ENCODE peak calls at places on chromosome X, in nine cellular contexts. W, R, L, D, X, S, J, A and H are unnamed samples.

GRCh38 chrX:153909024-153909979 is 4.8 kb downstream of the AVPR2 start:
- DNase-seq in D (no peak), S (peak), L (no peak), A (no peak), R (no peak), X (no peak), J (no peak), W (peak), H (no peak)

GRCh38 chrX:69163936-69164741 is 1.1 kb downstream of the PJA1 start:
- DNase-seq in L (no peak), D (peak), A (peak), J (peak), W (no peak), X (peak), R (no peak), S (peak), H (peak)

GRCh38 chrX:30488092-30488491 is 89.5 kb downstream of the TASL start:
- DNase-seq in L (peak), J (no peak), A (no peak), X (no peak), D (no peak), R (no peak), W (peak), S (no peak), H (peak)

GRCh38 chrX:148928803-148929202 is 428.4 kb downstream of the AFF2 start:
- DNase-seq in X (no peak), W (no peak), J (no peak), R (peak), A (no peak), L (peak), S (no peak), D (no peak), H (peak)

GRCh38 chrX:129792586-129793291 is 13.0 kb downstream of the SASH3 start:
- DNase-seq in L (no peak), R (no peak), A (no peak), D (no peak), X (no peak), W (no peak), J (no peak), S (no peak), H (no peak)

GRCh38 chrX:35670894-35671293 is 127.2 kb upstream of the MAGEB16 start:
- DNase-seq in D (no peak), S (no peak), L (no peak), W (no peak), J (no peak), R (no peak), X (no peak), A (no peak), H (no peak)

GRCh38 chrX:40573763-40574162 is 7.0 kb upstream of the ATP6AP2 start:
- DNase-seq in J (peak), D (no peak), L (peak), S (peak), W (no peak), X (no peak), R (peak), A (no peak), H (peak)

GRCh38 chrX:46681849-46682248 is 77.1 kb downstream of the SLC9A7 start:
- DNase-seq in W (no peak), J (no peak), A (no peak), R (no peak), D (no peak), X (no peak), L (peak), S (no peak), H (no peak)

GRCh38 chrX:54492340-54492739 is 3.7 kb downstream of the FGD1 start:
- DNase-seq in A (peak), S (no peak), R (peak), W (no peak), J (no peak), L (peak), D (no peak), X (no peak), H (peak)

GRCh38 chrX:135384161-135384836 is 37.4 kb upstream of the SMIM10L2A start:
- DNase-seq in L (no peak), S (no peak), A (no peak), X (peak), D (no peak), W (no peak), R (no peak), J (no peak), H (no peak)

GRCh38 chrX:71166461-71166860 is 21.8 kb downstream of the NLGN3 start:
- DNase-seq in W (no peak), J (no peak), L (no peak), X (no peak), R (no peak), A (no peak), S (no peak), D (no peak), H (no peak)

GRCh38 chrX:141405878-141406492 is 163.7 kb upstream of the SPANXC start:
- DNase-seq in J (no peak), X (no peak), A (no peak), S (no peak), R (peak), L (peak), D (no peak), W (no peak), H (peak)

GRCh38 chrX:74458738-74459137 is 37.4 kb downstream of the SLC16A2 start:
- DNase-seq in X (no peak), W (no peak), R (peak), L (peak), J (no peak), S (no peak), D (no peak), A (no peak), H (peak)

GRCh38 chrX:137565318-137565904 is 516 bp upstream of the ZIC3 start:
- DNase-seq in R (no peak), S (no peak), L (no peak), W (peak), X (no peak), J (no peak), D (no peak), A (no peak), H (no peak)

GRCh38 chrX:137567474-137568232 is 1.7 kb downstream of the ZIC3 start:
- DNase-seq in X (no peak), A (no peak), L (no peak), R (no peak), D (no peak), J (no peak), W (peak), S (no peak), H (no peak)

GRCh38 chrX:137563681-137564651 is 2.0 kb upstream of the ZIC3 start:
- DNase-seq in L (no peak), R (no peak), J (no peak), X (no peak), W (peak), S (no peak), A (no peak), D (no peak), H (no peak)

GRCh38 chrX:137566746-137567473 is 983 bp downstream of the ZIC3 start:
- DNase-seq in D (no peak), J (no peak), R (no peak), A (no peak), L (no peak), W (peak), S (no peak), X (no peak), H (no peak)

GRCh38 chrX:137565921-137566745 is at the start of gene ZIC3:
- DNase-seq in R (peak), J (no peak), A (peak), X (no peak), W (peak), D (peak), L (peak), S (no peak), H (peak)
- H3K4me3 ChIP-seq in R (peak), J (no peak), A (peak), X (no peak), W (peak), D (no peak), L (no peak), S (no peak), H (no peak)

GRCh38 chrX:19121466-19121865 is 802 bp downstream of the ADGRG2 start:
- DNase-seq in R (no peak), A (no peak), L (no peak), S (peak), W (peak), X (no peak), D (no peak), J (no peak), H (no peak)
- H3K4me3 ChIP-seq in R (no peak), A (peak), L (no peak), S (peak), W (peak), X (no peak), D (no peak), J (no peak), H (no peak)

GRCh38 chrX:1455948-1456280 is 3.2 kb upstream of the ASMTL start:
- DNase-seq in W (no peak), S (no peak), X (no peak), A (no peak), D (no peak), J (no peak), R (no peak), L (no peak), H (no peak)

GRCh38 chrX:1453390-1453783 is 678 bp upstream of the ASMTL start:
- DNase-seq in L (no peak), R (no peak), W (no peak), X (peak), S (no peak), J (no peak), A (no peak), D (no peak), H (no peak)

GRCh38 chrX:1452497-1453389 is at the start of gene ASMTL:
- DNase-seq in L (peak), D (peak), S (peak), A (peak), X (peak), J (peak), R (peak), W (peak), H (peak)

GRCh38 chrX:1451676-1452496 is 823 bp downstream of the ASMTL start:
- DNase-seq in L (no peak), R (no peak), W (peak), D (peak), J (no peak), X (no peak), A (no peak), S (no peak), H (no peak)

GRCh38 chrX:1453951-1454785 is 1.5 kb upstream of the ASMTL start:
- DNase-seq in A (peak), J (peak), L (peak), D (peak), S (peak), R (peak), W (peak), X (peak), H (peak)
- H3K4me3 ChIP-seq in A (peak), J (peak), L (peak), D (no peak), S (no peak), R (peak), W (peak), X (peak), H (peak)

GRCh38 chrX:10156199-10157031 is at the start of gene CLCN4:
- DNase-seq in A (peak), W (peak), D (peak), X (no peak), J (peak), R (no peak), L (peak), S (peak), H (peak)

GRCh38 chrX:10157545-10157944 is 770 bp downstream of the CLCN4 start:
- DNase-seq in X (no peak), L (no peak), S (no peak), W (no peak), D (no peak), R (peak), J (no peak), A (no peak), H (peak)

GRCh38 chrX:10158279-10158939 is 1.6 kb downstream of the CLCN4 start:
- DNase-seq in X (no peak), R (no peak), A (peak), L (no peak), S (peak), D (no peak), W (peak), J (peak), H (peak)

GRCh38 chrX:10155137-10155536 is 1.6 kb upstream of the CLCN4 start:
- DNase-seq in D (no peak), W (no peak), S (no peak), R (no peak), J (no peak), L (no peak), X (no peak), A (no peak), H (no peak)

GRCh38 chrX:10157032-10157341 is 212 bp downstream of the CLCN4 start:
- DNase-seq in D (no peak), X (no peak), W (no peak), S (no peak), J (no peak), R (no peak), A (no peak), L (no peak), H (no peak)
- H3K4me3 ChIP-seq in D (no peak), X (no peak), W (peak), S (peak), J (peak), R (peak), A (peak), L (peak), H (peak)

DNA sequence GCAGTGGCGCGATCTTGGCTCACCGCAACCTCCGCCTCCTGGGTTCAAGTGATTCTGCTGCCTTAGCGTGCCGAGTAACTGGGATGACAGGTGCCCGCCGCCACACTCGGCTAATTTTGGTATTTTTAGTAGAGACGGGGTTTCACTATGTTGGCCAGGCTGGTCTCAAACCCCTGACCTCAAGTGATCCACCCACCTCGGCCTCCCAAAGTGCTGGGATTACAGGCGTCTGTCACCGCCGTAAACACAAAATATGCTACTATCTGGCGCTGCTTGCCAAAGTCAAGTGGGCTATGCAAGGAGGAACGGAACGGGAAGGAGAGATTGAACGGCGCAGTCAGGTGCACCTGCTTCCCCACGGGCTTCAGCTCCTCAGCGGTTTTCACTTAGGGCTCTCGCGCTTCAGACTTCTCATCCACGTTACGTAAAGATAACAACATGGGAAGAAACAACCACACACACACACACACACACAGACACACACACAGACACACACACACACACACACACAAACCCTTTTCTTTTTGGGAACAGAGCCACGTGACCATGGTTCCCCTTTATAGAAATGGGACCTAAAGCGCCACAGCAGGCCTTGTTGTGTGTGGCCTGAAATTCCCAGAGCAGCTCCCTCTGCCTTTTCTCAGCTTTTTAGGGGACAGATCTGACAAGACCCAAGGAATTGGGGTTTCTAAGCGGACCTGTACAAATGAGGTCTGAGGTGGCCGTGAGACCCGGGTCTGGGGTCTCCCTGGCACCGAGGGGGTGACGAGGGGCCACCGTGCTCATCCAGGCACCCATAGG is 1.5 kb downstream of the P2RY8 start:
- DNase-seq in J (peak), W (no peak), R (no peak), D (no peak), L (no peak), A (no peak), X (peak), S (no peak), H (no peak)
- H3K4me3 ChIP-seq in J (peak), W (no peak), R (no peak), D (no peak), L (no peak), A (peak), X (peak), S (no peak), H (no peak)

GRCh38 chrX:118348186-118348810 is 2.4 kb downstream of the WDR44 start:
- DNase-seq in S (no peak), J (no peak), W (no peak), L (no peak), X (no peak), R (no peak), D (no peak), A (no peak), H (no peak)
- H3K4me3 ChIP-seq in S (peak), J (peak), W (peak), L (peak), X (peak), R (peak), D (no peak), A (peak), H (peak)

DNA sequence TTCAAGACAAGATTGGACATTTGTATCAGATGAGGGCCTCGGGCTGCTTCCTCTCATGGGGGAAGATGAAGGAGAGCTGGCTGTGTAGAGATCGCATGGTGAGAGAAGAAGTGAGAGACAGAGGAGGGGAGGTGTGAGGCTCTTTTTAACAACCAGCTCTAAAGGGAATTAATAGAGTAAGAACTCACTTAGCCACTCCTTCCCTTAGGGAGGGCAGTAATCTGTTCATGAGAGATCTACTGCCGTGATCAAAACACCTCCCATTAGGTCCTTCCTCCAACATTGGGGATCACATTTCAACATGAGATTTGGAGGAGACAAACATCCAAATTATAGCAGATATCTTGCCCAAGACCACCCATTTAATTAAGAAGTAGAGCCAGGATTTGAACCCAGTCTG is 97.0 kb downstream of the ARX start:
- DNase-seq in J (no peak), A (no peak), W (no peak), D (no peak), R (no peak), L (no peak), X (no peak), S (no peak), H (no peak)
- H3K4me3 ChIP-seq in J (no peak), A (no peak), W (no peak), D (no peak), R (no peak), L (no peak), X (no peak), S (no peak), H (no peak)

GRCh38 chrX:41672643-41673042 is 16.1 kb upstream of the GPR34 start:
- DNase-seq in L (no peak), X (no peak), A (no peak), W (no peak), D (no peak), S (no peak), R (no peak), J (no peak), H (no peak)
- H3K4me3 ChIP-seq in L (no peak), X (no peak), A (no peak), W (no peak), D (no peak), S (no peak), R (no peak), J (no peak), H (no peak)